ENCODE peak calls at places on chromosomes 1 and 21, in five cellular contexts. W is ovary, X is Peyer's patch, V is neural progenitor cell, U is left ventricle myocardium inferior. J is an unnamed sample.

GRCh38 chr1:221887091-221887746 is 145.3 kb upstream of the DUSP10 start:
- DNase-seq in W (no peak), X (no peak), V (no peak), U (peak), J (peak)

GRCh38 chr1:195745170-195746009 is 862.9 kb downstream of the KCNT2 start:
- DNase-seq in W (no peak), X (no peak), V (no peak), U (no peak), J (no peak)

GRCh38 chr1:205933672-205934618 is 9.3 kb downstream of the SLC26A9 start:
- DNase-seq in W (no peak), X (no peak), V (peak), U (no peak), J (peak)

GRCh38 chr1:7587108-7587507 is 184.0 kb upstream of the VAMP3 start:
- DNase-seq in W (no peak), X (peak), V (no peak), U (no peak), J (no peak)

GRCh38 chr1:151403612-151404011 is 4.2 kb downstream of the PSMB4 start:
- DNase-seq in W (no peak), X (no peak), V (no peak), U (no peak), J (no peak)

GRCh38 chr1:117682372-117682771 is 76.5 kb downstream of the TENT5C start:
- DNase-seq in W (no peak), X (no peak), V (no peak), U (peak), J (no peak)

GRCh38 chr1:167109125-167109524 is 15.2 kb downstream of the STYXL2 start:
- DNase-seq in W (no peak), X (no peak), V (no peak), U (no peak), J (no peak)

GRCh38 chr1:83596331-83596730 is 402.6 kb downstream of the TTLL7 start:
- DNase-seq in W (no peak), X (no peak), V (no peak), U (no peak), J (no peak)

GRCh38 chr1:228472655-228473054 is 14.5 kb upstream of the RNF187 start:
- DNase-seq in W (no peak), X (no peak), V (no peak), U (no peak), J (no peak)

GRCh38 chr1:63575340-63575826 is 17.8 kb upstream of the PGM1 start:
- DNase-seq in W (no peak), X (no peak), V (no peak), U (no peak), J (no peak)

GRCh38 chr1:25246600-25247023 is 642 bp downstream of the RSRP1 start:
- DNase-seq in W (peak), X (no peak), V (peak), U (peak), J (no peak)

GRCh38 chr1:76260279-76260678 is 185.7 kb downstream of the ST6GALNAC3 start:
- DNase-seq in W (no peak), X (no peak), V (no peak), U (no peak), J (no peak)

GRCh38 chr21:34519694-34520093 is 7.7 kb upstream of the KCNE1 start:
- DNase-seq in W (no peak), X (no peak), V (no peak), U (no peak), J (no peak)

DNA sequence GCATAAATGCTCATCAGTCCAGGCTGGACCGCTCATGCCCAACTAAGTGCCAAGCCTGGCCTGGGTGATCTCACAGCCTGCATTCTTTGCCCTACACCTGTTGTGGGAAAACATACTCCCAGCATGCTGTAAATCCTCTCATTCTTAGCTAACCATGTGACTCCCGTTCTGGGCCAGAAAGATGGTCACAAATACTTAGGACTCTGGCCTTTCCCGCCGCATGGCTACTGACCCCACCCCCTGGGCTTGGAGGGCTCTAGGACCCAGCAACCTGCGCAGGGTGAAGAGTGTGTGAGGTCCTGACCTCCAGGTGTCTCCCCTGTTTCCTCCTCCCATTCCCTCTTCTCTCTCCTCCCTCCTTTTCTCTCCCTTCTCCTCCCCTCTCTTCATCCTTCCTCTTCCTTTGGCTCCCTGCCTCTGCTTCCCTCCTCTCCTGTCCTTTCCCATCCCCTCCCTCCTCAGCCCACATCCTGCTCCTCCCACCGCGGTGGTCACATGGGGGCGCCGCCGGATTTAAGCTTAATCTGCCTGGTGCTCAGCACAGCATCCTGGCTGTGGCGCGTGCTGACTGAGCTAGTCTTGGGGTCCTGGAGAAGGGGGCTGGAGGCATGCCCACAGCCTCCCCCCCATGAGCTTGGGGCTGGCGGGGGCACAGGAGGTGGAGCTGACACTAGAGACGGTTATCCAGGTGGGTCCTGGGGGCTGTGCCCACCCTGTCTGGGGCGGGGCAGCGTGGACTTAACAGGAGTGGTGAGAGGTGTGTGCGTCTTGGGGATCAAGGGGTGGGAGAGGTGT is at the start of gene CROCC:
- DNase-seq in W (no peak), X (peak), V (peak), U (peak), J (peak)
- H3K27ac ChIP-seq in W (no peak), X (no peak), V (peak), U (no peak), J (no peak)

GRCh38 chr1:11535761-11536572 is 57.0 kb downstream of the DISP3 start:
- DNase-seq in W (no peak), X (no peak), V (no peak), U (no peak), J (peak)
- TF ChIP-seq CTCF in W (no peak), X (no peak), V (no peak), U (no peak), J (no peak)

GRCh38 chr21:16243396-16243795 is 513.6 kb downstream of the USP25 start:
- DNase-seq in W (no peak), X (no peak), V (no peak), U (no peak), J (no peak)

GRCh38 chr21:16239659-16240265 is 510.0 kb downstream of the USP25 start:
- DNase-seq in W (no peak), X (no peak), V (no peak), U (no peak), J (no peak)

GRCh38 chr21:16241021-16241420 is 511.2 kb downstream of the USP25 start:
- DNase-seq in W (no peak), X (no peak), V (no peak), U (no peak), J (peak)

DNA sequence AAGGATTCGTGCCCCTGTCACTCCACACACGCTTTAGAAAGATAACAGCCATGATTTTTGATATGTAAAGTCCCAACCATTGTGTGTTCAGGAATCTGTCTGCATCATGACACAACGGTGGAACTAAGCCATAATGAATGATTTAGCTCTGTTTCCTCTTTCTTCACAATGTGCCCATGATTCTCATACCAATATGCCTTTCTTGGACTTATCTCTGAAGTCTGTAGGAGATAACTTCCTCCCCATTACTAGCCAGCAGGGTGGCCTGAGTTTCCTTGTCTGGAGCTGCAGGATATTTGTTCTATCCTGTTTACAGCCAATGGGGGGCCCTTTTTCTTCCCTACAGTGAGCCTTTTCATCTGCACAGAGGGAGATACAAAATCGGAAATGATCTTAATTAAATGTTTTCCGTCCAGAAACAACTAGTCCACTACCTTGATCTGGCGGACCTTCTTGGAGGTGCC is 511.8 kb downstream of the USP25 start:
- DNase-seq in W (no peak), X (no peak), V (peak), U (no peak), J (no peak)
- H3K27ac ChIP-seq in W (no peak), X (no peak), V (no peak), U (no peak), J (no peak)

GRCh38 chr1:107362468-107362867 is 221.6 kb downstream of the NTNG1 start:
- DNase-seq in W (no peak), X (no peak), V (no peak), U (no peak), J (no peak)
- TF ChIP-seq CTCF in W (no peak), X (no peak), V (no peak), U (no peak), J (no peak)

J was measured in osteoblast.